ENCODE peak calls at places on chromosomes 2 and 18, in nine cellular contexts. R is Peyer's patch, O is tibial nerve, Y is transverse colon, D is left ventricle myocardium inferior, F is neural progenitor cell, Q is thoracic aorta, S is HepG2, V is IMR-90. X is an unnamed sample.

GRCh38 chr2:214127178-214127970 is 283.5 kb upstream of the VWC2L start:
- DNase-seq in R (no peak), O (peak; percentile 41), Y (no peak), D (no peak), F (peak; percentile 41), Q (no peak), S (no peak), V (peak; percentile 57), X (no peak)

GRCh38 chr18:36901277-36901701 is 72.4 kb downstream of the KIAA1328 start:
- DNase-seq in R (no peak), O (no peak), Y (no peak), D (no peak), F (no peak), Q (no peak), S (no peak), V (peak; percentile 24), X (no peak)

GRCh38 chr2:168685619-168686453 is 116.6 kb upstream of the NOSTRIN start:
- DNase-seq in R (no peak), O (no peak), Y (no peak), D (no peak), F (no peak), Q (no peak), S (no peak), V (no peak), X (peak; percentile 40)

GRCh38 chr2:71277159-71277498 is 50.2 kb upstream of the PAIP2B start:
- DNase-seq in R (no peak), O (no peak), Y (no peak), D (no peak), F (no peak), Q (no peak), S (no peak), V (no peak), X (no peak)

GRCh38 chr2:204051476-204051875 is 114.9 kb downstream of the ICOS start:
- DNase-seq in R (no peak), O (no peak), Y (no peak), D (no peak), F (peak; percentile 21), Q (no peak), S (no peak), V (no peak), X (no peak)

GRCh38 chr18:43620936-43621335 is 343.6 kb upstream of the SYT4 start:
- DNase-seq in R (no peak), O (no peak), Y (no peak), D (no peak), F (peak; percentile 50), Q (no peak), S (peak; percentile 5), V (peak; percentile 5), X (no peak)

GRCh38 chr18:40878371-40878770 is 1076.7 kb upstream of the PIK3C3 start:
- DNase-seq in R (no peak), O (no peak), Y (no peak), D (no peak), F (no peak), Q (no peak), S (no peak), V (no peak), X (no peak)

GRCh38 chr2:88521445-88522070 is 69.1 kb upstream of the FOXI3 start:
- DNase-seq in R (no peak), O (no peak), Y (no peak), D (no peak), F (no peak), Q (no peak), S (no peak), V (no peak), X (no peak)

GRCh38 chr2:96116424-96116878 is at the start of gene ADRA2B:
- DNase-seq in R (peak; percentile 90), O (no peak), Y (peak; percentile 88), D (peak; percentile 74), F (peak; percentile 91), Q (no peak), S (no peak), V (no peak), X (peak; percentile 70)

GRCh38 chr2:154912215-154912614 is 213.7 kb downstream of the KCNJ3 start:
- DNase-seq in R (peak; percentile 82), O (no peak), Y (peak; percentile 62), D (no peak), F (no peak), Q (no peak), S (no peak), V (no peak), X (no peak)

GRCh38 chr2:68812256-68812655 is 58.9 kb downstream of the BMP10 start:
- DNase-seq in R (no peak), O (no peak), Y (no peak), D (no peak), F (no peak), Q (no peak), S (peak; percentile 13), V (peak; percentile 19), X (no peak)

GRCh38 chr2:194591192-194591591 is 1065.8 kb upstream of the SLC39A10 start:
- DNase-seq in R (no peak), O (no peak), Y (no peak), D (no peak), F (no peak), Q (no peak), S (no peak), V (no peak), X (no peak)

GRCh38 chr18:9209230-9209629 is 72.6 kb downstream of the ANKRD12 start:
- DNase-seq in R (no peak), O (no peak), Y (no peak), D (no peak), F (no peak), Q (no peak), S (no peak), V (peak; percentile 30), X (no peak)

GRCh38 chr2:72824224-72824842 is 1.5 kb downstream of the EXOC6B start:
- DNase-seq in R (peak; percentile 59), O (no peak), Y (no peak), D (no peak), F (no peak), Q (no peak), S (no peak), V (peak; percentile 68), X (no peak)

GRCh38 chr2:85753525-85754312 is at the start of gene ATOH8:
- DNase-seq in R (peak; percentile 73), O (peak; percentile 64), Y (peak; percentile 68), D (peak; percentile 84), F (peak; percentile 76), Q (no peak), S (peak; percentile 67), V (peak; percentile 67), X (peak; percentile 95)

GRCh38 chr18:43648002-43648401 is 370.7 kb upstream of the SYT4 start:
- DNase-seq in R (no peak), O (no peak), Y (no peak), D (no peak), F (no peak), Q (no peak), S (no peak), V (no peak), X (no peak)

GRCh38 chr2:237128026-237128703 is 42.5 kb downstream of the COPS8 start:
- DNase-seq in R (peak; percentile 87), O (peak; percentile 97), Y (peak; percentile 79), D (peak; percentile 86), F (peak; percentile 44), Q (peak; percentile 93), S (peak; percentile 22), V (peak; percentile 100), X (peak; percentile 93)

GRCh38 chr18:46333371-46334199 is 229.4 kb downstream of the HAUS1 start:
- DNase-seq in R (no peak), O (no peak), Y (no peak), D (peak; percentile 45), F (peak; percentile 86), Q (no peak), S (no peak), V (no peak), X (no peak)

DNA sequence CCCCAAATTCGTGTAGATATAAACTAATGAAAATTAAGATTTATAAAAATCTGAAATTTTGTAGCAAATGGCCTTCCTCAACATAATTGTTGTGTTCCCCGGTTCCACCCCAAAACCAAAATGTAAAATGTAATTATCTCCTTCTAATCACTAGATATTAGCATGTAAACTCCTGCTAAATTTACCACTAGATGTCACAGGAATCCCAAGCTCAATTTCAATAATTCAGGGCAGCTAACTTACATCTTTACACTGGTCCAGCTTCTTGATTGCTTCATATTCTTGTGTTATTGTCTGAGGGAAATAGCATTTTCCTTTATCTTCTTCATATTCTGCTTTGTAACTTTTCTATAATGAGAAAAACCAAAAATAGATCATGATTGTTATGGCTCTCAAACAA is 42.7 kb downstream of the NEB start:
- DNase-seq in R (no peak), O (no peak), Y (no peak), D (no peak), F (no peak), Q (no peak), S (no peak), V (no peak), X (no peak)
- TF ChIP-seq CTCF in R (no peak), O (no peak), Y (no peak), D (no peak), F (no peak), Q (no peak), S (no peak), V (no peak), X (no peak)

GRCh38 chr2:190920085-190920484 is 39.5 kb downstream of the GLS start:
- DNase-seq in R (no peak), O (no peak), Y (no peak), D (no peak), F (no peak), Q (no peak), S (no peak), V (no peak), X (no peak)
- H3K36me3 ChIP-seq in R (peaks cover 68% of the 10 kb centered on the region), O (no peaks in the 10 kb centered on the region), Y (no peaks in the 10 kb centered on the region), D (peaks cover 60% of the 10 kb centered on the region), F (no peaks in the 10 kb centered on the region), Q (peaks cover 26% of the 10 kb centered on the region), S (peaks cover 66% of the 10 kb centered on the region), V (peaks cover 19% of the 10 kb centered on the region), X (no peaks in the 10 kb centered on the region)

GRCh38 chr2:174794851-174795374 is 30.6 kb upstream of the CHRNA1 start:
- DNase-seq in R (no peak), O (no peak), Y (no peak), D (no peak), F (no peak), Q (no peak), S (no peak), V (peak; percentile 45), X (no peak)
- H3K4me1 ChIP-seq in R (no peaks in the 10 kb centered on the region), O (no peaks in the 10 kb centered on the region), Y (no peaks in the 10 kb centered on the region), D (no peaks in the 10 kb centered on the region), F (peaks cover 45% of the 10 kb centered on the region), Q (no peaks in the 10 kb centered on the region), S (no peaks in the 10 kb centered on the region), V (peaks cover 30% of the 10 kb centered on the region), X (no peaks in the 10 kb centered on the region)

DNA sequence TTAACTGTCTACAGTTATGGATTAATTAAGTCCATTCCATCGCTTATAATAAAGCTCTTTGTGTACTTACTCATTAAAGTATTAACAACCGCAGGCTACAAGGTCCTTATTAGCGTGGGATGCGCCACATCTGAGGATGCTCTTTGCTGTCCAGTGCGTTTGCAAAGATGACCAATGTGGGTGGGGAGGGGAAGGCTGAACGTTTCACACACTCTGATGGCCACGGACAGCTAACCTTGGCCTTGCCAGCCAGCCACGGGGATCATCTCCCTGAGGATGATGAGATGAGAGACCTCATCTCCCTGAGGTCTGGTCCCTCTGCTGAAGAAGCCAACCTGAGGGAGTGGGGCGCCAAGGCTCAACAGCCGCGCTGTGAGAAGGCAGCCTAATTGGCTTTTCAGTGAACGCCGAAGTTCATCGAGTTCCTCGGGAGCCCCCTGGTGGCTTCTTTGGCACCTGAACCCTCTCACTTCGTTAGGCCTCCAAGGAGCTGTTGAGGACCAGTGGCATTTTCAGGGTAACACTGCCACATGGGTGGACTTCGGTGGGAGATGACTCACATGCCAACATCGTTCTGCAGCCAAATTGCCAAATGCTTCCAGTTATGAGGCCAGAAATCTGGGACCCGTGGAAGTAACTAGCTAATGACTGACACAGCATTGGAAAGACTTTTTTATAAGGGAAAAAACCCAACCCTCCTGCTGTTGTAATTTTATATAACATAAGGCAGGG is 69.3 kb upstream of the SEC11C start:
- DNase-seq in R (peak; percentile 95), O (peak; percentile 88), Y (peak; percentile 87), D (peak; percentile 86), F (peak; percentile 93), Q (peak; percentile 45), S (peak; percentile 54), V (peak; percentile 69), X (peak; percentile 83)
- TF ChIP-seq CTCF in R (peak; percentile 73), O (peak; percentile 87), Y (peak; percentile 74), D (peak; percentile 93), F (peak; percentile 82), Q (peak; percentile 88), S (peak; percentile 86), V (peak; percentile 87), X (peak; percentile 82)

X was measured in left lung.